ENCODE peak calls at places on chromosomes 6 and 20, in seven cellular contexts. Z is OCI-LY7, T is colonic mucosa, D is T-helper 2 cell, S is SJSA1, F is iPS-NIHi11, K is GM23248. O is an unnamed sample.

GRCh38 chr20:41889125-41889870 is 271.1 kb upstream of the CHD6 start:
- DNase-seq in Z (peak), T (no peak), D (no peak), S (no peak), F (peak), K (no peak), O (peak)

GRCh38 chr6:41884957-41885356 is 10.2 kb downstream of the USP49 start:
- DNase-seq in Z (no peak), T (no peak), D (no peak), S (no peak), F (no peak), K (no peak), O (no peak)

GRCh38 chr20:57458400-57459160 is 66.4 kb downstream of the CTCFL start:
- DNase-seq in Z (no peak), T (no peak), D (no peak), S (no peak), F (no peak), K (peak), O (no peak)

GRCh38 chr20:18801516-18801915 is 12.1 kb upstream of the SCP2D1 start:
- DNase-seq in Z (no peak), T (no peak), D (no peak), S (no peak), F (no peak), K (no peak), O (no peak)

GRCh38 chr6:27688014-27688586 is 215.2 kb upstream of the ZNF184 start:
- DNase-seq in Z (peak), T (peak), D (peak), S (peak), F (peak), K (peak), O (peak)

GRCh38 chr6:1837868-1838267 is 228.2 kb downstream of the FOXC1 start:
- DNase-seq in Z (no peak), T (no peak), D (no peak), S (no peak), F (peak), K (no peak), O (no peak)

GRCh38 chr20:1368448-1369199 is 24.2 kb downstream of the FKBP1A start:
- DNase-seq in Z (no peak), T (no peak), D (no peak), S (no peak), F (no peak), K (peak), O (no peak)

GRCh38 chr6:32669893-32670292 is 3.4 kb upstream of the HLA-DQB1 start:
- DNase-seq in Z (no peak), T (no peak), D (no peak), S (no peak), F (no peak), K (no peak), O (no peak)

GRCh38 chr6:95742895-95743294 is 165.6 kb downstream of the MANEA start:
- DNase-seq in Z (no peak), T (no peak), D (no peak), S (no peak), F (no peak), K (no peak), O (no peak)